ENCODE peak calls at places on chromosomes 5 and 9, in seven cellular contexts. H is IMR-90, E is heart left ventricle, R is fibroblast of lung, D is Peyer's patch, N is left ventricle myocardium inferior, J is HCT116. K is an unnamed sample.

GRCh38 chr5:77697692-77698091 is 59.2 kb upstream of the OTP start:
- DNase-seq in R (no peak), D (no peak), E (no peak), H (no peak), N (no peak), J (no peak), K (no peak)

GRCh38 chr5:13659391-13659790 is 285.1 kb downstream of the DNAH5 start:
- DNase-seq in D (no peak), N (no peak), E (no peak), J (no peak), H (peak; percentile 63), R (no peak), K (no peak)

GRCh38 chr9:127899200-127899943 is at the start of gene ST6GALNAC6:
- DNase-seq in D (peak; percentile 70), R (peak; percentile 71), E (peak; percentile 84), J (no peak), H (peak; percentile 68), N (peak; percentile 77), K (peak; percentile 32)

GRCh38 chr5:172451771-172452197 is 2.5 kb downstream of the SH3PXD2B start:
- DNase-seq in E (no peak), D (no peak), R (peak; percentile 86), N (no peak), J (no peak), H (peak; percentile 90), K (no peak)

GRCh38 chr5:149140197-149141002 is 893 bp upstream of the ABLIM3 start:
- DNase-seq in E (no peak), H (peak; percentile 30), D (no peak), N (no peak), R (no peak), J (no peak), K (no peak)

GRCh38 chr5:102815560-102816324 is 60.6 kb downstream of the PAM start:
- DNase-seq in D (no peak), H (no peak), E (no peak), J (no peak), R (peak; percentile 51), N (no peak), K (no peak)

GRCh38 chr9:107422189-107422802 is 67.3 kb downstream of the KLF4 start:
- DNase-seq in J (peak; percentile 78), H (peak; percentile 51), D (no peak), E (peak; percentile 54), N (peak; percentile 60), R (peak; percentile 79), K (no peak)

GRCh38 chr5:173229381-173229959 is 5.5 kb downstream of the NKX2-5 start:
- DNase-seq in H (no peak), E (no peak), N (no peak), D (no peak), J (no peak), R (no peak), K (no peak)

GRCh38 chr9:36166150-36166927 is 2.8 kb upstream of the CCIN start:
- DNase-seq in N (peak; percentile 87), E (peak; percentile 87), H (peak; percentile 81), J (peak; percentile 79), D (peak; percentile 72), R (peak; percentile 84), K (peak; percentile 71)

GRCh38 chr9:124264812-124265211 is 7.1 kb downstream of the NEK6 start:
- DNase-seq in E (no peak), R (peak; percentile 71), D (peak; percentile 66), N (no peak), H (peak; percentile 62), J (no peak), K (no peak)
- H3K27ac ChIP-seq in E (no peak overlapping the region), R (no peak overlapping the region), D (peak overlapping the region; percentile 19), N (no peak overlapping the region), H (peak overlapping the region; percentile 16), J (no peak overlapping the region), K (no peak overlapping the region)

DNA sequence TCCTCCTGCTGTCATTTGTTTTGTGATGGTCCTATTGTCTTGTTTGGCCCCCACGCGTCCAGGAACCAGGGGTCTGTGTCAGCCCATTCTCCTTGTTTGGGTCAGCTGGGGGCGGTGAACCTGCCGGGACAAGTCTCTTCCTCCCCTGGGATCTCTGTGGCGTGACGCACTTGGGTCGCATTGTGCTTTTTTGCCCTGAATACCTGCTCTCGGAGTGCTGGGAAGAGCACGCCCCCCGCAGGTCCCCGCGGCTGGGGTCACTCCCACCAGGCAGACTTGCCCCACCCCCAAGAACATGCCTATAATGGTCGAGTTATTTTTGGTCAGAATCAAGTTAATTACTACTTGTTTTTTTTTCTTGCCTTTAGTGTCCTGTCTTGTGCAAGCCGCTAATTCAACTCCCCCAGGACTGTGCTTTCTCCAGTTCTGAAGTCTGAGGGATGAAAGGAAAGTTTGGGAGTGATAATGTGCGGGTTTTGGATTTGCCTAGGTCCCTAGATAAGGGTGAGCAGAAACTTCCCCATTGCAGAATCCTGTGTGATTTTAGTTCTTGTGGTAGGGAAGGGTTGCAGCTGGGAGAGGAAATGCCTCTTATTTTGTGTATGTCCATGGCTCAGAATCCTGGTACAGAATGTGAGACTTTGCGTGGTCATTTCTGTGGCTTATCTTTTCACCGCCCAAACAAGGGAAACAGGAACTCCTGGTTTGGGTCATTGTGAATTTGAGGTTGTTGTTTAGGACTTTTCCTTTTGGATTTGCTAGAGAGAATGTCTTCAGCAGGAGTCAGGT is 791 bp downstream of the ACER2 start:
- DNase-seq in D (peak; percentile 31), R (peak; percentile 8), N (peak; percentile 58), H (no peak), J (peak; percentile 8), E (peak; percentile 77), K (peak; percentile 9)
- TF ChIP-seq CTCF in D (no peak), R (no peak), N (no peak), H (no peak), J (no peak), E (no peak), K (no peak)

DNA sequence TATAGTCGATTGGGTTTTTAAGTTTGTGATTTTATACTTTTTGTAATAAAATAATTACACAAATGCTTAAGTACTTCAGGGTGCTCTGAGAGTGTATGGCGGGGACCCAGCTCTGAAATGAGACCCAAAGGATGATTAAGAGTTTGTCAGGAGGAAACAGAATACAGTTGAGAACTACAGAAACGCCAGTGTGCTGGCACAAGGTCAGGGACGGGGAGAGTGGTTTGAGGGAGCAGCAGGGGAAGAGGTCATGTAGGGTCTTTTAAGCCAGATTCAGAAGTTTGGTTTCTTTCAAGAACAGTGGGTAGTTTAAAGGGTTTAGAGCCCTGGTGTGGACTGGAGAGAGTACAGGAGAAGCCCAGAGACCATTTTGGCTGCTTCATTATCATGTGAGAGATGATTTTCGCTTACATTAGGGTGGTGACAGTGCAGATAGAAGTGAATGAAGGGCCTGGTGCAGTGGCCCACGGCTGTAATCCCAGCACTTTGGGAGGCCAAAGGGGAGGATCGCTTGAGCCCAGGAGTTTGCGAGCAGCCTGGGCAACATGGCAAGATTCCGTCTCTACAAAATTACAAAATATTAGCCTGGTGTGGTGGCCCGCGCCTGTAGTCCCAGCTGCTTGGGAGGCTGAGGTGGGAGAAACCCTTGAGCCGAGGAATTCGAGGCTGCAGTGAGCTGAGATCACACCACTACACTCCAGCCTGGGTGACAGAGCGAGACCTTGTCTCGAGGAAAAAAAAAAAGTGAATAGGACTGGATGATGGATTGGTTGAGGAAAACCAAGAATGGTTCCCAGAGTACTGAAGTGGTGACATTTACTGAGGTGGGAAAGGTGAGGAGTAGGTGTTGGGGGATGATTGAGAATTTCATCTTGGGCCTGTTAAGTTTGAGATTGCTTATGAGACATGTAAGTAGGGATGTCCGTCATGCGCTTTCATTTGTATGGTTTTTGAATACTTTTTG is 1.4 kb upstream of the ETF1 start:
- DNase-seq in J (no peak), R (peak; percentile 35), E (no peak), N (no peak), D (no peak), H (peak; percentile 47), K (no peak)
- H3K27me3 ChIP-seq in J (no peaks in the 10 kb centered on the region), R (no peaks in the 10 kb centered on the region), E (no peaks in the 10 kb centered on the region), N (no peaks in the 10 kb centered on the region), D (no peaks in the 10 kb centered on the region), H (no peaks in the 10 kb centered on the region), K (no peaks in the 10 kb centered on the region)

DNA sequence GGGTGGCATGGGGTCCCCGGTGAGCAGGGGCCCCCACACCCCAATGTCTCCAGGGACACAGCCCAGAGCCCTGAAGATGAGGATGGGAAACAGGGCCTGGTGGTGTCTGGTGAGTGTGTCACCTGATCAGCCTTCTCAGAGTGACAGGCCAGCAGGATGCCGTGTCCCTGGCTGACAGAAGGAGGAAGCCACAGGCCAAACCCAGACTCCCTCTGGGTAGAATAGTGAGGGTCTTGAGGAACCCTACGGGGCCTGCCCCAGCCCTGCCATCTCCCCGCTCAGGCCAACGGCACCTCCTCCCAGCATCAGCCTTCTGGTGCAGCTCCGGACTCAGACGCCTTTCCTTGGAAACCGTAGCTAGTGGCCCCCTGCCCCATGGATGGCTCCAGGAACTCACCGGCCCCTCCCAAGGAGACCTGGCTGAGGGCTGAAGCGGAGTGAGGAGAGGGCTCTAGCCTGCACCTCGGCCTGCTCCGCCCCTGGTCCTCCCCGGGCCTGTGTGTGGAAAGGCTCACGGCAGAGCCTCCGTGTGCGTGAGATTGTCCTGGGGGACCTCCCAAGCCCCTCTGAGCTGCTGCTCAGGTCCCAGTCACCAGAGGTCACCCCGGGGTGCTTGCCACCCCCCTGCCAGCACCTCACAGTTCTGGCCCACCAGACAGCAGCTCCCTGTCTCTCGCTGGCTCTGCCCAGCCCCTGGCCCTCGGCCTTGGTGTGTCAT is 6.0 kb downstream of the RALGDS start:
- DNase-seq in J (no peak), H (no peak), E (no peak), R (no peak), D (peak; percentile 52), N (peak; percentile 18), K (no peak)
- H3K27ac ChIP-seq in J (no peak overlapping the region), H (no peak overlapping the region), E (peak overlapping the region; percentile 74), R (no peak overlapping the region), D (peak overlapping the region; percentile 11), N (peak overlapping the region; percentile 95), K (peak overlapping the region; percentile 16)

DNA sequence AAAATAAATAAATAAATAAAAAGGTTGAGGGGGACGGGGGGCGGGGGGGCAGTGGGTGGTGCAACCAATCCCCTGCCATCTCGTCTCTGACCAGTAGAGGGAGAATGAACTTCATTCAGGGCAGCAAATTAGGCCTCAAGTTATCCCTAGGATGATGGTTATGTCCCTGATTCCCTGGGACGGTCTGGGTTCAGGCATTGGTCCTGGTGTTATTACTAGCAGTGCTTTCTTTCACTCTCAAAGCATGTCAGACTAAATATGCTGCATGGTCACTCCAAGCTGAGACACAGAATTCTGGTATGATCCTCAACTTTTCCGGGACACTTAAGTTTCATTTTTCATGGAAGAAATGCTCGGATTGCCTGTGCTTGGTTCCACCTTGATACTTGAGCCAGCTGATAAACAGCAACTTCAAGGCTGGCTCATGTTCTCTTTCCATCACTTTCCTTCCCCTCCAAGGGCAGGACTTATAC is 59.4 kb downstream of the DAP start:
- DNase-seq in R (peak; percentile 77), H (peak; percentile 71), D (no peak), J (no peak), E (no peak), N (no peak), K (no peak)
- TF ChIP-seq CTCF in R (peak; percentile 46), H (peak; percentile 50), D (peak; percentile 27), J (peak; percentile 17), E (peak; percentile 79), N (peak; percentile 80), K (peak; percentile 82)

GRCh38 chr9:21557428-21557768 is 75.3 kb upstream of the IFNE start:
- DNase-seq in H (no peak), R (peak; percentile 30), E (no peak), J (no peak), N (no peak), D (no peak), K (no peak)
- H3K27me3 ChIP-seq in H (no peaks in the 10 kb centered on the region), R (no peaks in the 10 kb centered on the region), E (peaks cover 89% of the 10 kb centered on the region), J (no peaks in the 10 kb centered on the region), N (peaks cover 85% of the 10 kb centered on the region), D (no peaks in the 10 kb centered on the region), K (peaks cover 45% of the 10 kb centered on the region)

GRCh38 chr5:154367101-154367500 is 78.7 kb upstream of the SAP30L start:
- DNase-seq in R (peak; percentile 23), E (no peak), N (no peak), H (peak; percentile 87), J (no peak), D (no peak), K (no peak)
- H3K27ac ChIP-seq in R (peak overlapping the region; percentile 67), E (peak overlapping the region; percentile 74), N (peak overlapping the region; percentile 74), H (peak overlapping the region; percentile 90), J (peak overlapping the region; percentile 83), D (no peak overlapping the region), K (no peak overlapping the region)

K was measured in CD4-positive, alpha-beta T cell.